ENCODE peak calls at places on chromosomes 16 and 17, in seven cellular contexts. One of them, this sample, is unnamed.

GRCh38 chr17:6392609-6393367 is 42.1 kb downstream of the AIPL1 start:
- DNase-seq in gastrocnemius medialis: no peak
- DNase-seq in ovary: no peak
- DNase-seq in psoas muscle: no peak
- DNase-seq in kidney: no peak
- DNase-seq in prostate gland: no peak
- DNase-seq in sigmoid colon: no peak
- DNase-seq in this sample: peak; percentile 21

GRCh38 chr17:62662855-62663254 is 35.4 kb downstream of the MRC2 start:
- DNase-seq in psoas muscle: no peak
- DNase-seq in kidney: no peak
- DNase-seq in gastrocnemius medialis: no peak
- DNase-seq in ovary: no peak
- DNase-seq in sigmoid colon: no peak
- DNase-seq in prostate gland: no peak
- DNase-seq in this sample: no peak

GRCh38 chr17:4582101-4582501 is 2.2 kb upstream of the SMTNL2 start:
- DNase-seq in gastrocnemius medialis: no peak
- DNase-seq in psoas muscle: peak; percentile 48
- DNase-seq in kidney: peak; percentile 60
- DNase-seq in prostate gland: no peak
- DNase-seq in sigmoid colon: no peak
- DNase-seq in ovary: no peak
- DNase-seq in this sample: no peak

GRCh38 chr17:68534714-68535113 is 22.5 kb downstream of the PRKAR1A start:
- DNase-seq in ovary: no peak
- DNase-seq in prostate gland: no peak
- DNase-seq in sigmoid colon: no peak
- DNase-seq in gastrocnemius medialis: no peak
- DNase-seq in psoas muscle: no peak
- DNase-seq in kidney: no peak
- DNase-seq in this sample: no peak

GRCh38 chr17:13590441-13590840 is 11.3 kb downstream of the HS3ST3A1 start:
- DNase-seq in kidney: no peak
- DNase-seq in psoas muscle: no peak
- DNase-seq in gastrocnemius medialis: no peak
- DNase-seq in sigmoid colon: no peak
- DNase-seq in ovary: no peak
- DNase-seq in prostate gland: no peak
- DNase-seq in this sample: no peak

GRCh38 chr17:62653002-62653830 is 25.7 kb downstream of the MRC2 start:
- DNase-seq in gastrocnemius medialis: no peak
- DNase-seq in ovary: peak; percentile 77
- DNase-seq in psoas muscle: peak; percentile 79
- DNase-seq in kidney: peak; percentile 91
- DNase-seq in sigmoid colon: peak; percentile 81
- DNase-seq in prostate gland: no peak
- DNase-seq in this sample: peak; percentile 62

GRCh38 chr17:64005734-64006167 is 7.6 kb downstream of the PRR29 start:
- DNase-seq in kidney: peak; percentile 80
- DNase-seq in prostate gland: no peak
- DNase-seq in psoas muscle: peak; percentile 60
- DNase-seq in sigmoid colon: peak; percentile 59
- DNase-seq in gastrocnemius medialis: no peak
- DNase-seq in ovary: no peak
- DNase-seq in this sample: no peak

GRCh38 chr17:81838753-81839255 is 4.0 kb upstream of the PPP1R27 start:
- DNase-seq in sigmoid colon: no peak
- DNase-seq in gastrocnemius medialis: peak; percentile 68
- DNase-seq in psoas muscle: no peak
- DNase-seq in ovary: no peak
- DNase-seq in prostate gland: no peak
- DNase-seq in kidney: no peak
- DNase-seq in this sample: no peak

GRCh38 chr16:1940273-1941161 is 2.5 kb downstream of the MSRB1 start:
- DNase-seq in sigmoid colon: no peak
- DNase-seq in ovary: no peak
- DNase-seq in kidney: no peak
- DNase-seq in gastrocnemius medialis: no peak
- DNase-seq in prostate gland: no peak
- DNase-seq in psoas muscle: no peak
- DNase-seq in this sample: no peak

GRCh38 chr17:67441052-67441738 is 64.1 kb downstream of the PITPNC1 start:
- DNase-seq in gastrocnemius medialis: no peak
- DNase-seq in ovary: no peak
- DNase-seq in sigmoid colon: no peak
- DNase-seq in prostate gland: no peak
- DNase-seq in psoas muscle: no peak
- DNase-seq in kidney: no peak
- DNase-seq in this sample: no peak

GRCh38 chr17:64621772-64622171 is 40.3 kb downstream of the SMURF2 start:
- DNase-seq in ovary: no peak
- DNase-seq in prostate gland: no peak
- DNase-seq in sigmoid colon: no peak
- DNase-seq in gastrocnemius medialis: no peak
- DNase-seq in psoas muscle: no peak
- DNase-seq in kidney: no peak
- DNase-seq in this sample: no peak

GRCh38 chr16:69315486-69316311 is 4.5 kb downstream of the VPS4A start:
- DNase-seq in gastrocnemius medialis: no peak
- DNase-seq in sigmoid colon: peak; percentile 44
- DNase-seq in kidney: no peak
- DNase-seq in ovary: no peak
- DNase-seq in psoas muscle: no peak
- DNase-seq in prostate gland: no peak
- DNase-seq in this sample: no peak

GRCh38 chr17:44830359-44831269 is 527 bp upstream of the GJC1 start:
- DNase-seq in sigmoid colon: peak; percentile 74
- DNase-seq in prostate gland: no peak
- DNase-seq in psoas muscle: no peak
- DNase-seq in ovary: no peak
- DNase-seq in gastrocnemius medialis: no peak
- DNase-seq in kidney: peak; percentile 69
- DNase-seq in this sample: no peak

GRCh38 chr17:68297168-68297567 is 5.9 kb downstream of the ARSG start:
- DNase-seq in ovary: no peak
- DNase-seq in kidney: no peak
- DNase-seq in psoas muscle: no peak
- DNase-seq in prostate gland: peak; percentile 79
- DNase-seq in sigmoid colon: no peak
- DNase-seq in gastrocnemius medialis: no peak
- DNase-seq in this sample: no peak

GRCh38 chr16:66197668-66198278 is 168.7 kb upstream of the CDH5 start:
- DNase-seq in psoas muscle: no peak
- DNase-seq in kidney: no peak
- DNase-seq in prostate gland: no peak
- DNase-seq in sigmoid colon: no peak
- DNase-seq in ovary: no peak
- DNase-seq in gastrocnemius medialis: no peak
- DNase-seq in this sample: no peak

GRCh38 chr17:19554393-19554792 is 20.7 kb downstream of the SLC47A1 start:
- DNase-seq in sigmoid colon: no peak
- DNase-seq in gastrocnemius medialis: no peak
- DNase-seq in prostate gland: no peak
- DNase-seq in kidney: no peak
- DNase-seq in psoas muscle: no peak
- DNase-seq in ovary: peak; percentile 57
- DNase-seq in this sample: no peak

GRCh38 chr17:16989953-16990860 is 18.3 kb upstream of the TNFRSF13B start:
- DNase-seq in gastrocnemius medialis: no peak
- DNase-seq in ovary: no peak
- DNase-seq in sigmoid colon: peak; percentile 45
- DNase-seq in kidney: no peak
- DNase-seq in prostate gland: no peak
- DNase-seq in psoas muscle: no peak
- DNase-seq in this sample: no peak

GRCh38 chr16:76389126-76389525 is 111.9 kb downstream of the CNTNAP4 start:
- DNase-seq in prostate gland: no peak
- DNase-seq in psoas muscle: no peak
- DNase-seq in gastrocnemius medialis: no peak
- DNase-seq in ovary: no peak
- DNase-seq in sigmoid colon: no peak
- DNase-seq in kidney: no peak
- DNase-seq in this sample: no peak

GRCh38 chr16:30953511-30954124 is 3.9 kb upstream of the SETD1A start:
- DNase-seq in gastrocnemius medialis: no peak
- DNase-seq in ovary: peak; percentile 69
- DNase-seq in sigmoid colon: peak; percentile 76
- DNase-seq in prostate gland: no peak
- DNase-seq in kidney: no peak
- DNase-seq in psoas muscle: peak; percentile 81
- DNase-seq in this sample: no peak

GRCh38 chr17:81138083-81138482 is 27.2 kb upstream of the PVALEF start:
- DNase-seq in psoas muscle: no peak
- DNase-seq in sigmoid colon: no peak
- DNase-seq in gastrocnemius medialis: no peak
- DNase-seq in prostate gland: no peak
- DNase-seq in kidney: no peak
- DNase-seq in ovary: no peak
- DNase-seq in this sample: no peak

GRCh38 chr17:5226940-5227878 is 7.5 kb downstream of the SCIMP start:
- DNase-seq in prostate gland: no peak
- DNase-seq in sigmoid colon: no peak
- DNase-seq in kidney: no peak
- DNase-seq in psoas muscle: no peak
- DNase-seq in gastrocnemius medialis: no peak
- DNase-seq in ovary: no peak
- DNase-seq in this sample: no peak

GRCh38 chr16:87830673-87831420 is 38.5 kb downstream of the SLC7A5 start:
- DNase-seq in prostate gland: no peak
- DNase-seq in ovary: no peak
- DNase-seq in gastrocnemius medialis: no peak
- DNase-seq in sigmoid colon: no peak
- DNase-seq in psoas muscle: no peak
- DNase-seq in kidney: no peak
- DNase-seq in this sample: no peak

GRCh38 chr16:60304078-60304477 is 1570.0 kb upstream of the GOT2 start:
- DNase-seq in kidney: no peak
- DNase-seq in psoas muscle: no peak
- DNase-seq in sigmoid colon: no peak
- DNase-seq in gastrocnemius medialis: no peak
- DNase-seq in prostate gland: no peak
- DNase-seq in ovary: no peak
- DNase-seq in this sample: no peak
- H3K9me3 ChIP-seq in kidney: no peaks in the 10 kb centered on the region
- H3K9me3 ChIP-seq in psoas muscle: peaks cover 10% of the 10 kb centered on the region
- H3K9me3 ChIP-seq in sigmoid colon: no peaks in the 10 kb centered on the region
- H3K9me3 ChIP-seq in gastrocnemius medialis: no peaks in the 10 kb centered on the region
- H3K9me3 ChIP-seq in prostate gland: no peaks in the 10 kb centered on the region
- H3K9me3 ChIP-seq in ovary: no peaks in the 10 kb centered on the region
- H3K9me3 ChIP-seq in this sample: no peaks in the 10 kb centered on the region

DNA sequence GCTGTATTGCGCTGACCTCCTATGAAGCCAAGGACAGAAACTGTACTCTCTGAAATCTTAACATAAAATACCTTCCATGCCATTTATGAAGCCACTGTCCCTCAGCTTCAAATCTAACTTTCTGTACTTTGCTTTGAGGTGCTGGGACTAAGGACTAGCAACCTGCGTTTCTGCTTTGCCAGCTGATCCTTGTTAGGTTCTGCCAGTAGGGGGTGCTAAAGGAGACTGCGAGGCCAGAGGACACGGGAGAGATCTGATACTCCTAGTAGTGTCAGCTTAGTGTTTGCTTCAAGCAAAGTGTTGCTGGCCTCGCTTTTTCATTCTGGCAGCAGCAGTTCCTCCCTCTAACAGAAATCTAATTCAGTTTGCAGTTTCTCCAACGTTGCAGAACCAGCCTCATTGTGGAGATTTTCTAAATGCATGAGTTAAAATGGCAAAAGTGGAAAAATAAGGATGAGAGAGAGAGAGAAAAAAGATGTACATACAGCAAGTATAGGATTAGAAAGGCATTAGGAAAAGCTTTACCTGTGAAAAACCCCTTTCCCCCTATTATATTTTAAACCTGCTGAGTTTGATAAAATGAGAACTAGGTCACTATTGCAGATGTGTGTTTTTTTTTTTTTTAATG is 297.5 kb downstream of the CA10 start:
- DNase-seq in gastrocnemius medialis: no peak
- DNase-seq in sigmoid colon: no peak
- DNase-seq in ovary: no peak
- DNase-seq in psoas muscle: no peak
- DNase-seq in prostate gland: peak; percentile 47
- DNase-seq in kidney: no peak
- DNase-seq in this sample: no peak
- TF ChIP-seq CTCF in gastrocnemius medialis: no peak
- TF ChIP-seq CTCF in sigmoid colon: no peak
- TF ChIP-seq CTCF in ovary: no peak
- TF ChIP-seq CTCF in psoas muscle: peak; percentile 45
- TF ChIP-seq CTCF in prostate gland: peak; percentile 53
- TF ChIP-seq CTCF in kidney: peak; percentile 51
- TF ChIP-seq CTCF in this sample: no peak

GRCh38 chr16:3377917-3378316 is 22.2 kb downstream of the OR2C1 start:
- DNase-seq in gastrocnemius medialis: no peak
- DNase-seq in ovary: no peak
- DNase-seq in kidney: no peak
- DNase-seq in psoas muscle: no peak
- DNase-seq in sigmoid colon: no peak
- DNase-seq in prostate gland: no peak
- DNase-seq in this sample: no peak

GRCh38 chr16:3388325-3388724 is 12.5 kb downstream of the ZSCAN32 start:
- DNase-seq in sigmoid colon: no peak
- DNase-seq in ovary: no peak
- DNase-seq in psoas muscle: no peak
- DNase-seq in kidney: no peak
- DNase-seq in gastrocnemius medialis: no peak
- DNase-seq in prostate gland: no peak
- DNase-seq in this sample: no peak

GRCh38 chr16:3383045-3383448 is 17.8 kb downstream of the ZSCAN32 start:
- DNase-seq in psoas muscle: no peak
- DNase-seq in prostate gland: no peak
- DNase-seq in ovary: no peak
- DNase-seq in gastrocnemius medialis: no peak
- DNase-seq in kidney: no peak
- DNase-seq in sigmoid colon: no peak
- DNase-seq in this sample: no peak
- H3K9me3 ChIP-seq in psoas muscle: peaks cover 87% of the 10 kb centered on the region
- H3K9me3 ChIP-seq in prostate gland: peaks cover 2% of the 10 kb centered on the region
- H3K9me3 ChIP-seq in ovary: peaks cover 57% of the 10 kb centered on the region
- H3K9me3 ChIP-seq in gastrocnemius medialis: peaks cover 84% of the 10 kb centered on the region
- H3K9me3 ChIP-seq in kidney: peaks cover 46% of the 10 kb centered on the region
- H3K9me3 ChIP-seq in sigmoid colon: peaks cover 62% of the 10 kb centered on the region
- H3K9me3 ChIP-seq in this sample: peaks cover 34% of the 10 kb centered on the region

GRCh38 chr16:70470927-70471341 is 16.5 kb downstream of the FCSK start:
- DNase-seq in sigmoid colon: no peak
- DNase-seq in prostate gland: no peak
- DNase-seq in kidney: no peak
- DNase-seq in gastrocnemius medialis: peak; percentile 35
- DNase-seq in ovary: no peak
- DNase-seq in psoas muscle: no peak
- DNase-seq in this sample: no peak
- TF ChIP-seq CTCF in sigmoid colon: peak; percentile 34
- TF ChIP-seq CTCF in prostate gland: peak; percentile 29
- TF ChIP-seq CTCF in kidney: peak; percentile 49
- TF ChIP-seq CTCF in gastrocnemius medialis: peak; percentile 51
- TF ChIP-seq CTCF in ovary: no peak
- TF ChIP-seq CTCF in psoas muscle: peak; percentile 42
- TF ChIP-seq CTCF in this sample: peak; percentile 20

This sample was measured in tibial artery.